ENCODE peak calls at places on chromosomes 2 and 18, in four cellular contexts. O, I, B and X are unnamed samples.

GRCh38 chr2:240928476-240929363 is 22.6 kb downstream of the CROCC2 start:
- DNase-seq in O (peak), I (no peak), B (no peak), X (no peak)

GRCh38 chr2:55771612-55772011 is 78.0 kb upstream of the PNPT1 start:
- DNase-seq in O (no peak), I (no peak), B (no peak), X (no peak)

GRCh38 chr2:30276455-30276911 is 45.1 kb downstream of the LBH start:
- DNase-seq in O (no peak), I (no peak), B (peak), X (no peak)

GRCh38 chr2:201761101-201761500 is 19.6 kb downstream of the ALS2 start:
- DNase-seq in O (no peak), I (no peak), B (no peak), X (no peak)

GRCh38 chr2:242032780-242033656 is 163.5 kb downstream of the RTP5 start:
- DNase-seq in O (no peak), I (no peak), B (no peak), X (no peak)

GRCh38 chr2:200756618-200757321 is 54.9 kb upstream of the BZW1 start:
- DNase-seq in O (no peak), I (no peak), B (peak), X (no peak)

GRCh38 chr2:30373881-30374302 is 73.2 kb upstream of the LCLAT1 start:
- DNase-seq in O (no peak), I (no peak), B (no peak), X (no peak)

GRCh38 chr2:47075361-47076125 is 79.6 kb downstream of the STPG4 start:
- DNase-seq in O (no peak), I (no peak), B (no peak), X (no peak)

GRCh38 chr2:221415789-221416188 is 156.3 kb downstream of the EPHA4 start:
- DNase-seq in O (no peak), I (no peak), B (no peak), X (no peak)

GRCh38 chr18:55522011-55522410 is 66.0 kb downstream of the TCF4 start:
- DNase-seq in O (no peak), I (no peak), B (peak), X (no peak)

GRCh38 chr18:46411862-46412690 is 244.9 kb downstream of the LOXHD1 start:
- DNase-seq in O (no peak), I (no peak), B (no peak), X (peak)

GRCh38 chr2:205865794-205866490 is 183.6 kb downstream of the NRP2 start:
- DNase-seq in O (no peak), I (no peak), B (no peak), X (no peak)

GRCh38 chr2:179910735-179911113 is 49.3 kb upstream of the ZNF385B start:
- DNase-seq in O (no peak), I (no peak), B (no peak), X (no peak)

GRCh38 chr2:5867045-5867444 is 174.9 kb downstream of the SOX11 start:
- DNase-seq in O (no peak), I (no peak), B (no peak), X (no peak)

GRCh38 chr2:158716091-158716815 is 78.9 kb upstream of the DAPL1 start:
- DNase-seq in O (no peak), I (no peak), B (no peak), X (no peak)

GRCh38 chr2:162403884-162404283 is 60.0 kb downstream of the GCA start:
- DNase-seq in O (no peak), I (no peak), B (no peak), X (no peak)

GRCh38 chr2:235666240-235666781 is 172.5 kb downstream of the AGAP1 start:
- DNase-seq in O (no peak), I (no peak), B (no peak), X (no peak)

GRCh38 chr18:23069481-23069880 is 65.8 kb upstream of the CABLES1 start:
- DNase-seq in O (no peak), I (no peak), B (no peak), X (no peak)

GRCh38 chr2:885230-886071 is 65.2 kb upstream of the SNTG2 start:
- DNase-seq in O (no peak), I (no peak), B (no peak), X (no peak)

GRCh38 chr2:207283356-207283755 is 117.6 kb upstream of the KLF7 start:
- DNase-seq in O (no peak), I (no peak), B (no peak), X (peak)

GRCh38 chr18:79611040-79611681 is 68.4 kb upstream of the CTDP1 start:
- DNase-seq in O (no peak), I (no peak), B (no peak), X (no peak)

GRCh38 chr2:127175821-127176354 is 44.2 kb downstream of the CYP27C1 start:
- DNase-seq in O (no peak), I (no peak), B (peak), X (peak)

GRCh38 chr2:130827502-130828251 is 9.0 kb upstream of the ARHGEF4 start:
- DNase-seq in O (no peak), I (no peak), B (no peak), X (no peak)

GRCh38 chr2:197159681-197160211 is 150.8 kb downstream of the ANKRD44 start:
- DNase-seq in O (no peak), I (no peak), B (no peak), X (no peak)

DNA sequence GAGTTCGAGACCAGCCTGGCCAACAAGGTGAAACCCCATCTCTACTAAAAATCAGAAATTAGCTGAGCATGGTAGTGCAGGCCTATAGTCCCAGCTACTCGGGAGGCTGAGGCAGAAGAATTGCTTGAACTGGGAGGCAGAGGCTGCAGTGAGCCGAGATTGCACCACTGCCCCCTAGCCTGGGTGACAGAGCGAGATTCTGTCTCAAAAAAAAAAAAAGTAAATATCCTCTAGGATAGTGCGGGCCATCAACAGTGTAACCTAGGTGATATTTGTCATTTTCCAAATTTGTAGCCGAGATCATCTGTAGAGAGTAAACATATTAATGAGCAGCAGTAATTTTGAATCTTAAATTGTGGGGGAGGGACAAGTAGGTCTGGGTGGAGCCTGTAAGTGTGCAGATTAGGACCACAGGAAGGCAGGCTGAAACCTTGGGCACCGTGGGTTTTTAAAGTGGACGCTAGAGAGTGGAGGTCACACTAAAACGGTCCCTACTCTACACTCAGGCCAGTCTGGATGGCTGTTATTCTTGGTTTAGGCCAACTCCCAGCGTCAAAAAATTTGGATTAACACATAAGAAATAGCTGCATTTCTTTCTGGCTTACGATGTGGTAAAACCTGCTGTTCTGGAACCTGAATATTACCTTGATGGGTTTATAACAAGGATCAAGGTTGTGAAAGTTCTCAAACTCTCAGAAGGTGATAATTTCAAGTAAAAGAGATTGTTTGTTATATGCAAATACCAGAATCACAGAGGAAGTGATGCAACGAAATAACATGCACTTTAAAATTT is 22.7 kb upstream of the TET3 start:
- DNase-seq in O (no peak), I (no peak), B (no peak), X (no peak)
- TF ChIP-seq CTCF in O (no peak), I (no peak), B (no peak), X (no peak)

GRCh38 chr18:3264362-3264761 is 2.4 kb downstream of the MYL12B start:
- DNase-seq in O (no peak), I (no peak), B (peak), X (no peak)

GRCh38 chr18:3261035-3261392 is 919 bp upstream of the MYL12B start:
- DNase-seq in O (no peak), I (no peak), B (no peak), X (no peak)

GRCh38 chr18:3262234-3263171 is 570 bp downstream of the MYL12B start:
- DNase-seq in O (no peak), I (no peak), B (no peak), X (no peak)

GRCh38 chr18:3257627-3258120 is 4.3 kb upstream of the MYL12B start:
- DNase-seq in O (no peak), I (no peak), B (no peak), X (no peak)

DNA sequence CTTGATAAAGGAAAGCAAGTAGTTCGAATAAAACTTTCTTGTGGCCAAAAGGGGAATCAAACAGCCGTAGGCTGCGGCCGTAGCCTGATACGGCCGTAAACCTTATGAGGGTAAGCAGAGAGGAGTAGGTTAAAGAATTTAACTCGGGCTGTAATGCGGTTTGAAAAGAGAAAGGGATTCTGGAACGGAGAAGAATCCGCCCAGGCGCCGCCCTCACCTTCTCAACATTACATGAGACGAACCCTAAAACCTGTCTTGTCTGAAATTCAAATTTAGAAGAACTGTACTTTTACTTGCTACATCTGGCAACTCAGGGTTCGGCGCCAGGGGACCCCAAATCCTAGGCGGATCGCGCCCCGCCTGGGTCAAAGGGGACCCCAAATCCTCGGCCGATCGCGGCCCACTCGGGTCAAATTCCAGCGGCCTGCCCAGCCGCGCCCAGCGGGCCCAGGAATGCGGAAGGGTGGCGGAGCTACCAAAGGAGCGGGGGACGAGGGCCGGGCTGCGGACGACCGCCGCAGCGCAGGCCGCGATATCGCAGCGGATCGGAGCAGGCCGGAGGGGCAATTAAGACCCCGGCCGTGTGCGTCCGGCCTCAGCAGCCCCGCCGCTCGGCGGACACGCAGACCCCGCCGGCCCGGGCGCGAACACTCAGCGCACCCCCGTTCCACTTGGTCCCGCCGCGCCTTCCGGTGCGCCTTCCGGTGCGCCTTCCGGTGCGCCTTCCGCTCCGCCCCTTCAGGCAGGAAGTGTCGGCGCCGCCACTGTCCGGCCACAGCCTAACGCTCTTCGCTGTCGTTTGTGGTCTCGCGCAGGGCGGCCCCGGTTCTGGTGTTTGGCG is at the start of gene MYL12B:
- DNase-seq in O (peak), I (no peak), B (peak), X (peak)
- TF ChIP-seq POLR2A in O (peak), I (peak), B (peak), X (peak)

GRCh38 chr2:234363647-234364294 is 133.1 kb downstream of the ARL4C start:
- DNase-seq in O (no peak), I (no peak), B (no peak), X (no peak)

GRCh38 chr2:234368861-234369261 is 128.0 kb downstream of the ARL4C start:
- DNase-seq in O (no peak), I (no peak), B (peak), X (peak)

GRCh38 chr2:234364718-234365117 is 132.2 kb downstream of the ARL4C start:
- DNase-seq in O (no peak), I (no peak), B (no peak), X (no peak)

GRCh38 chr2:234363011-234363487 is 133.8 kb downstream of the ARL4C start:
- DNase-seq in O (no peak), I (no peak), B (no peak), X (no peak)

DNA sequence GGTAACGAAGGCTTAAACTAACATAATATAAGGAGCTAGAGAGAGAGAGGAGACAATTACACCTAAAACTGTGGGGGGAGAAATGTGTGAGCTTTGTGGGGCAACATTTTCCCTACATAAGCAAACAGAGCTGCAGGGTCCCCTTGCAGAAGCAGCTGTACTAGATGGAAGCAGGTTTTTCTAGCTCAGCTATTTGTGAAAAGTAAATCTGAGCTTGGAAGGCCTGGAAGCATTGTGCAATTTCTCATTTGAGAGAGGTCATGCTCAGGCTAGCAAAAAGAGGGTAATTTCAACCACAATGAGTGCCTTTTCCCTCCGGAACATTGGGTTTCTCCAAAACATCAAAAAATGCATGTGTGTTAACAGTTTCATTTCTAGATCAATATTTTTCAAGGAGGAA is 130.0 kb downstream of the ARL4C start:
- DNase-seq in O (no peak), I (no peak), B (no peak), X (no peak)
- TF ChIP-seq CTCF in O (no peak), I (no peak), B (no peak), X (no peak)

DNA sequence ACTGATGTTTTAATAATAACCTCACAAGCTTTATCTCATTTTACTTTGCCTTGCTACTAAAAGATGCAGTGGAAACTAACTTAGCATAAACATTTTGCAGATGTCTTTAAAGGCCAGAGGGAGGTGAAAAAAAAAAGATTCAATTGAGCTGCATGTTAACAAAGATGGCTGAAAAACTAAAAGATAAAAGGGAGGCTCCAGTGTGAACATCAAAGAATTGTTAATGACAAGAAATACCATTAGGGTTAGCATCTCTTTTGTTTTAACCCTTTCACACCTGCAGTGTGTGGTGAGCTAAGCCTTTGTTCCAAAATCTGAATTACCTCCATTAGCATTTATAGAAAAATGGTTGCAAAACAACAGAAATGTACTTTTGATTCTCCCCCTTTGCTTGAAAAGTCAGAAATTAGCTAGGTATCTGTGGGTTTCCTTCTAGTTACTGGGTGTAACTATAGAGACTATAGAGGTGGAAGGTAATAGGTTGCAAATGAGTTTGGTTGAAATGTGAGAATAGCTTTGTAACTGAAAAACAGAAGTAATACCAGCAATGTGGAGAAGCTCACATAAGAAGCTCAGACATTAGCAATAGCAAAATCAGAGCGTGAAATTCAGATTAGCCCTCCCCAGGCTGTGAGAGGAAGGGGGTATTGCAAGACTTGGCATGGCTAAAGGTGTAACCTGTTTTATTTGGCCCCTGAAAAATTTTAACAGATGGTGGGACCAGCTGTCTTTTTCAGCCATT is 34.8 kb upstream of the SP5 start:
- DNase-seq in O (no peak), I (peak), B (no peak), X (no peak)
- TF ChIP-seq POLR2A in O (no peak), I (no peak), B (no peak), X (no peak)